ENCODE peak calls at places on chromosomes 3 and 15, in four cellular contexts. R is HL-60, G is GM12878, O is K562. T is an unnamed sample.

GRCh38 chr15:42131826-42132806 is 24.3 kb downstream of the PLA2G4F start:
- DNase-seq in G (no peak), O (no peak), R (no peak), T (no peak)

GRCh38 chr3:15055019-15055557 is 10.0 kb downstream of the MRPS25 start:
- DNase-seq in O (peak; percentile 55), G (peak; percentile 54), R (no peak), T (no peak)

GRCh38 chr15:63509933-63510547 is 5.6 kb downstream of the USP3 start:
- DNase-seq in R (no peak), G (no peak), O (no peak), T (no peak)

GRCh38 chr3:71784201-71784913 is 591 bp downstream of the PROK2 start:
- DNase-seq in R (peak; percentile 52), O (no peak), G (no peak), T (no peak)

GRCh38 chr3:45858809-45859543 is 17.1 kb upstream of the LZTFL1 start:
- DNase-seq in G (no peak), R (no peak), O (no peak), T (no peak)

GRCh38 chr15:57507111-57507510 is 84.6 kb upstream of the MYZAP start:
- DNase-seq in G (no peak), O (no peak), R (no peak), T (no peak)

GRCh38 chr3:77541203-77541922 is 501.5 kb downstream of the ROBO2 start:
- DNase-seq in R (no peak), G (no peak), O (no peak), T (no peak)

GRCh38 chr15:62928242-62928995 is 114.1 kb upstream of the TPM1 start:
- DNase-seq in G (no peak), R (no peak), O (no peak), T (no peak)

GRCh38 chr3:192858849-192859585 is 58.6 kb downstream of the MB21D2 start:
- DNase-seq in G (no peak), O (no peak), R (no peak), T (no peak)

GRCh38 chr3:83426311-83426710 is 1532.5 kb upstream of the CADM2 start:
- DNase-seq in R (no peak), G (no peak), O (no peak), T (no peak)

GRCh38 chr3:124837065-124837464 is 50.1 kb downstream of the ITGB5 start:
- DNase-seq in G (no peak), O (no peak), R (no peak), T (no peak)

GRCh38 chr3:101381809-101382208 is 61.4 kb upstream of the IMPG2 start:
- DNase-seq in G (no peak), O (no peak), R (no peak), T (no peak)

GRCh38 chr3:71389911-71390573 is 193.5 kb downstream of the FOXP1 start:
- DNase-seq in O (no peak), R (peak; percentile 74), G (no peak), T (no peak)

DNA sequence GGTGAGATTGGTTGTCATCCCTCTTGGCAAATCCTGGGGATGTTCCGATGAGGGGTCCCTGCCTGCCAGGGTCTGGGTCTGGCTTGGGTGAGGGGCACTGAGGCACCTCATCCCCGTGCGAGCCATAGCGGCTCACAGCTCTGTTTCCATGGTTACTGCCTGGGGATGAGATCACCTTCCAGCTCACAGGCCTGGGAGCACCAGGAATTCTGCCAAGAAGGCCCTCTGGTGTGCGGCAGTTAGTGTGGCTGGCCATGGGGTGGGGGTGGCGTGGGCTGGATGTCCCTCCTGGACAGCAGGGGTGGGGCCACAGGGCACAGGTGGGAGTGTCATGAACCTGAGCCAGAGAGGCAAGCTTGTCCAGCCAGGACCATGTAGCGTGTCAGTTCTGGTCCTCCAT is 22.1 kb upstream of the PRR23E start:
- DNase-seq in R (no peak), G (no peak), O (no peak), T (no peak)
- TF ChIP-seq POLR2AphosphoS5 in R (no peak), G (no peak), O (no peak), T (no peak)

GRCh38 chr15:99613481-99613880 is 47.7 kb downstream of the MEF2A start:
- DNase-seq in G (no peak), O (no peak), R (no peak), T (no peak)
- TF ChIP-seq SPI1 in G (no peak), O (no peak), R (no peak), T (no peak)

GRCh38 chr3:64342940-64343691 is 117.8 kb upstream of the PRICKLE2 start:
- DNase-seq in G (no peak), O (no peak), R (no peak), T (no peak)
- TF ChIP-seq POLR2AphosphoS5 in G (no peak), O (no peak), R (no peak), T (no peak)

GRCh38 chr3:110318108-110318507 is 753.5 kb upstream of the NECTIN3 start:
- DNase-seq in R (no peak), G (no peak), O (no peak), T (no peak)

GRCh38 chr3:110311526-110311925 is 760.1 kb upstream of the NECTIN3 start:
- DNase-seq in O (no peak), R (no peak), G (no peak), T (no peak)

GRCh38 chr3:110314512-110315114 is 757.0 kb upstream of the NECTIN3 start:
- DNase-seq in G (peak; percentile 9), R (peak; percentile 57), O (peak; percentile 40), T (peak; percentile 20)
- TF ChIP-seq SPI1 in G (no peak), R (no peak), O (no peak), T (no peak)

DNA sequence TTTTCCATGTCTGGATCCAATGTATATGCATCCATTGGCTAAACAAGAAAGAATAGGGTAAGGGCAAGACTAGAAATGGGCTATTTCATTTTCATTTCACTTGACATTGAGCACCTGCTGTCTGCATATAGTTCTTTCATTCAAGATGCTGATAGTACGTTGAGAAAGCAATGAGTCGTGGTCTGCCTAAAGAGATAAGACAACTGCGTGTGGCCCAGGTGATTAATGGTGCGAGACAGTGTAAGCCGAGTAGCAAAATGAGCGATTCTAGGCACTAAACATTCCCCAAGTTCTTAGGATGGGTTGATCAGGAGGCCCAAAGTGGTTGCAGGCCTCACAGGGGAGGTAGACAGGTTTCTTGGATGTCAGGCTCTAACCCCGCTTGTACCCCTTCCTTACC is 235.4 kb downstream of the PDCD6IP start:
- DNase-seq in O (no peak), G (no peak), R (no peak), T (no peak)
- TF ChIP-seq POLR2AphosphoS5 in O (no peak), G (no peak), R (no peak), T (no peak)

GRCh38 chr3:148518520-148518919 is 179.2 kb upstream of the AGTR1 start:
- DNase-seq in R (no peak), G (no peak), O (no peak), T (no peak)

GRCh38 chr3:148512648-148513047 is 185.1 kb upstream of the AGTR1 start:
- DNase-seq in O (no peak), G (no peak), R (no peak), T (no peak)

DNA sequence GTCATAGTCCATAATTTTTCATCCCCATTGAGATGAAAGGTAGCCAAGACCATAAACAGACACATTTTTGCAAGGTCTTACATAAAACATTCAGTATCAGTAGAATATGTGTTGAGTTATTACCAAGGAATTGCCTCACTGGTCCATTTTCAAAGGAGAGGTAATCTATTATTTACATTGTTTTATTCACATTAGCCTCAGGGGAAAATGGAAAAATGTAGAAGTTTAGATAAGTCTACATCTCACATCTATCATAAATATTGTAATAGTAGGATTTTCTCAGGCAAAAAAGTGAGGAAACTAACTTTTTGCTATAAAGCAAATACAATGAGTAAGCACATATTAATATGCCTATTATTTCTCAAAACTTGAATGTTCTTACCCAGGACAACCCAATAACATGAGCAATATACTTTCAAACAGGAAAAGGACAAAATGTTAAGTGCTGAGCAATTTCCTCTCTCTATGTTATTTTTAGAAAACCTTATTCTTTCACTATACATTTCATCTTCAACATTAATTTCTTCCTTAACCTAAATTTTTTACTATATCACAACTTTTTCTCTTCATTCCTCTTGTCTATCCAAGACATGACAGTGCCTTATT is 184.5 kb upstream of the AGTR1 start:
- DNase-seq in O (no peak), R (no peak), G (no peak), T (no peak)
- TF ChIP-seq SPI1 in O (no peak), R (no peak), G (no peak), T (no peak)

GRCh38 chr3:172090035-172090434 is 50.7 kb downstream of the FNDC3B start:
- DNase-seq in R (no peak), O (no peak), G (no peak), T (no peak)

GRCh38 chr3:172089250-172089649 is 49.9 kb downstream of the FNDC3B start:
- DNase-seq in R (no peak), O (no peak), G (no peak), T (no peak)

GRCh38 chr3:172086071-172086470 is 46.7 kb downstream of the FNDC3B start:
- DNase-seq in G (no peak), O (no peak), R (no peak), T (no peak)

GRCh38 chr3:172087198-172087597 is 47.8 kb downstream of the FNDC3B start:
- DNase-seq in G (no peak), O (no peak), R (no peak), T (no peak)

GRCh38 chr3:172087827-172088580 is 48.6 kb downstream of the FNDC3B start:
- DNase-seq in G (peak; percentile 45), R (no peak), O (no peak), T (no peak)
- TF ChIP-seq POLR2AphosphoS5 in G (no peak), R (no peak), O (no peak), T (no peak)

GRCh38 chr3:52773361-52774065 is 2.8 kb upstream of the NEK4 start:
- DNase-seq in G (no peak), O (no peak), R (no peak), T (no peak)

GRCh38 chr3:52774066-52774713 is 3.2 kb upstream of the ITIH1 start:
- DNase-seq in G (no peak), R (no peak), O (no peak), T (no peak)

GRCh38 chr3:52777127-52777958 is at the start of gene ITIH1:
- DNase-seq in O (no peak), R (no peak), G (no peak), T (no peak)

GRCh38 chr3:52775877-52776276 is 1.5 kb upstream of the ITIH1 start:
- DNase-seq in R (peak; percentile 79), O (no peak), G (no peak), T (no peak)

GRCh38 chr3:52774901-52775864 is 2.2 kb upstream of the ITIH1 start:
- DNase-seq in G (no peak), R (peak; percentile 56), O (no peak), T (no peak)
- TF ChIP-seq SPI1 in G (no peak), R (no peak), O (no peak), T (no peak)